ENCODE peak calls at places on chromosome 16, in five cellular contexts. S, H, C, N and J are unnamed samples.

GRCh38 chr16:86826931-86827330 is 248.6 kb downstream of the FOXL1 start:
- DNase-seq in C (no peak), S (no peak), N (no peak), H (no peak), J (no peak)

GRCh38 chr16:87706278-87707000 is 59.3 kb downstream of the KLHDC4 start:
- DNase-seq in C (no peak), N (no peak), H (no peak), S (no peak), J (no peak)

GRCh38 chr16:30030011-30030685 is 923 bp downstream of the TLCD3B start:
- DNase-seq in N (no peak), S (no peak), C (no peak), H (no peak), J (no peak)

GRCh38 chr16:74466872-74467271 is 45.6 kb upstream of the CLEC18B start:
- DNase-seq in S (no peak), C (no peak), H (no peak), N (no peak), J (no peak)

GRCh38 chr16:1983544-1984346 is at the start of gene GFER:
- DNase-seq in C (peak; percentile 77), N (peak; percentile 96), H (peak; percentile 94), S (peak; percentile 89), J (peak; percentile 93)

GRCh38 chr16:52229471-52229870 is 317.5 kb downstream of the TOX3 start:
- DNase-seq in C (no peak), H (no peak), S (no peak), N (no peak), J (no peak)

GRCh38 chr16:78129349-78129748 is 29.9 kb downstream of the WWOX start:
- DNase-seq in N (no peak), S (peak; percentile 11), H (no peak), C (no peak), J (no peak)

GRCh38 chr16:87778476-87778829 is 12.7 kb upstream of the KLHDC4 start:
- DNase-seq in C (no peak), N (no peak), H (no peak), S (no peak), J (no peak)

GRCh38 chr16:1543085-1543896 is 9.8 kb downstream of the TMEM204 start:
- DNase-seq in H (peak; percentile 93), N (peak; percentile 92), S (peak; percentile 87), C (no peak), J (peak; percentile 77)

GRCh38 chr16:1108299-1109252 is 12.5 kb upstream of the C1QTNF8 start:
- DNase-seq in N (peak; percentile 11), C (no peak), H (no peak), S (peak; percentile 10), J (no peak)

GRCh38 chr16:27273670-27274522 is 5.3 kb upstream of the NSMCE1 start:
- DNase-seq in C (no peak), N (no peak), H (peak; percentile 58), S (peak; percentile 86), J (peak; percentile 83)

GRCh38 chr16:70751593-70751992 is 49.4 kb downstream of the VAC14 start:
- DNase-seq in N (no peak), S (no peak), H (no peak), C (no peak), J (no peak)
- H3K4me3 ChIP-seq in N (no peak overlapping the region), S (no peak overlapping the region), H (no peak overlapping the region), C (no peak overlapping the region), J (no peak overlapping the region)

DNA sequence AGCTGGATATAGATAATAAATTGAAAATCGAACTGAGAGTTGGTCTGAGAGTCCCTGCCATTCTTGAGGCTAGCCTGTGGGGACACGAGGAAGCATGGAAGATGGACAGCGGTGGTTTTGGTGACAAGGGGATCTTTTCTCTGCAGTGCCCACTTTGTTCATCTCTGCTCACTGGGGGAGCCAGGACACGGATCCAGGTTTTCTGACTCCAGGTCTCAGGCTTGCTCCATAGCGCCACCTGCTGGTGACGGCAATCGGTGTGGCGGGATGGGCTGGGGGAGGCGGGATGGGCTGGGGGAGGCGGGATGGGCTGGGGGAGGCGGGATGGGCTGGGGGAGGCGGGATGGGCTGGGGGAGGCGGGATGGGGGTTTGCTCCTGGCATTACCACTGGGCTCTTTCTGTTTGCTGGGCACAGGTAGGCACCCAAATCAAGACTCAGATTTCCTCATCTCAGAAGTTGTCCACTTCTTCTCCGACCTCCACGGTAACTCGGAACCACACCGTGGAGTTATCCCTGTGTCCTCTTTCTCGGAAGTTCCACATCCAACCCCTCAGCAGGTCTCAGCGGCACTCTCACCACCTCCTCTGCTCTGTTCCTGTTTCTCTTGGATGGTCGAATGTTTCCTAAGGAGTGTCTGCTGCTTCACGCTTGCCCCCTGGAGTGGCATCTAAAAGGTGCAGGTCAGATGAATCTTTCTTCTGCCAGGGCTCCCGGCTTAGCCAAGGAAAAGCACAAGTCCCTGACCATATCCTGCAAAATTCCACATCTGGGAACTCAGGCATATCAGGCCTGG is 142.4 kb downstream of the CYLD start:
- DNase-seq in C (no peak), N (no peak), S (no peak), H (no peak), J (no peak)
- TF ChIP-seq CTCF in C (no peak), N (peak; percentile 20), S (no peak), H (peak; percentile 19), J (peak; percentile 15)

GRCh38 chr16:82628741-82629140 is 2.0 kb downstream of the CDH13 start:
- DNase-seq in H (no peak), S (no peak), C (no peak), N (no peak), J (no peak)
- H3K4me3 ChIP-seq in H (no peak overlapping the region), S (no peak overlapping the region), C (no peak overlapping the region), N (peak overlapping the region; percentile 71), J (peak overlapping the region; percentile 3)

GRCh38 chr16:67842509-67843342 is 606 bp downstream of the THAP11 start:
- DNase-seq in H (peak; percentile 53), C (peak; percentile 82), S (peak; percentile 45), N (peak; percentile 56), J (peak; percentile 69)
- TF ChIP-seq CTCF in H (peak; percentile 39), C (no peak), S (peak; percentile 24), N (peak; percentile 43), J (peak; percentile 55)

DNA sequence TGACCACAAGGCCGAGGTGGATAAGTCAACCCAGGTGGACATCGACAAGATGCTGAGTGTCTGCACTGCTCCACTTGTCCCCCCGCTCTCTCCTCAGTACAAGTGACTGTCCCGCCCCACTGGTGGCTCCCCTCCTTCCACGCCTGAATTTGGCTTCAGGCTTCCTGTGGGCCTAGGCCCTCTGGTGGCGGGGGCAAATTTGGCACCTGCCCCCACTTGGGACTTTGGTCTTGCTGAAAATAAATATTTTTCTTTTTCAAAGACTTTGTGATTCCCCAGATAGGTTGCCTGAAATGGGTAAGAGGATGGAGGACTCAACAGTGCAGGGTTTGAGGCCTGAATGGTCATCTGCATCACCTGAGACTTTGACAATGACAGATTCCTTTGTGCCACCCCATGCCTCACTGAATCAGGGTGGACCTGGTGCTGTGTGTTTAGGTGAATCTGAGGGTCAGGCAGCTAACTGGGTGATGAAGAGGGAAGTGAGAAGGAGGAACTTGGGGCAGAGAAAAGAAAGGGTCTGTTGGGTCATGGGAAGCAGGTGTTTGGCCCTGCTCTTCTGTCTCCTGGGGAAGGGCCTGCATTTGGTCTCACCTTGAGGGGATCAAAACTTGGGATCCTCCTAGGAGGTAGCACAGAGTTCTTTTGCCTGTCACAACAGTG is 2.0 kb downstream of the C16orf86 start:
- DNase-seq in N (no peak), S (no peak), H (no peak), C (no peak), J (no peak)
- H3K4me3 ChIP-seq in N (no peak overlapping the region), S (no peak overlapping the region), H (no peak overlapping the region), C (no peak overlapping the region), J (no peak overlapping the region)

GRCh38 chr16:60686824-60687223 is 1349.4 kb downstream of the CDH8 start:
- DNase-seq in H (no peak), C (no peak), N (no peak), S (no peak), J (no peak)
- TF ChIP-seq CTCF in H (no peak), C (no peak), N (no peak), S (no peak), J (no peak)

DNA sequence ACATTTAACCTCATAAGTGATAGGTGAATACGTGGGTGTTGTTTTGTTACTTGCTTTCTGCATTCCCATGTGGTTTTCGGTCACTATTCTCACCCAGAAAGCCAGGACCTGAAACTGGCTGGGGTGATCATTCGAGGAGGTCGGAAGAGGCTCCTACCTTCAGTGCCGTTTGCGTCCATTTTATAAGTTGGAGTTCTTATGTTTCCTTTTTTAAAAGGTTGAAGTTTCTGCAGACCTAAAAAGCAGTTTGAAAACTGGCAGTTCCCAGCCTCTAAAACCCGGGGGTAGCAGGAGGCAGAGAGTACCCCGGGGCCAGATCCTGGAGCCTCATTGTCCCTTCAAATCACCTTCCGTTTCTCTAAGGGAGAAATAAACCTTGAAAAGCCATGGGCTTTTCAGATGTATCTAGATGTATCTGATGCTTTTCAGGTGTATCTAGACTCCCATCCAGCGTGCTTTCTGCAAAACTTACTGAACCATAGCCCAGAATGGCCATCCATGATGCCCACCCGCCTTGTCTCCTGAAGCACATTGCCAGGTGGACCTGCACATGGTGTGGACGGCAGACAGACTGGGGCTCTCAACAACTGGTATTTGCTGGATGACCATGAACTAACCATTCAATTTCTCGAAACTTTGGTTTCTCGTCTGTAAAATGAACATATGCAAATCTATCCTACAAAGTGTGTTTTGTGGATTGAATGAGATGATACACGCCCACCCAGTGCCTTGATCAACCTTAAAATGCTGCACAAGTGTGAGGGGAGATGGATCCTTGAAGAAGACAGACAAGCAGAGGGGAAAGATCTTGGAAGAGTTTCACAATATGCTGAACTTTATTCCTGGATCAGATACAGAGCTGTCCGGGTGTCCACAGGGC is 1.3 kb downstream of the NLRC5 start:
- DNase-seq in C (no peak), N (no peak), H (no peak), S (no peak), J (no peak)
- H3K4me3 ChIP-seq in C (peak overlapping the region; percentile 98), N (peak overlapping the region; percentile 79), H (peak overlapping the region; percentile 74), S (no peak overlapping the region), J (peak overlapping the region; percentile 81)

DNA sequence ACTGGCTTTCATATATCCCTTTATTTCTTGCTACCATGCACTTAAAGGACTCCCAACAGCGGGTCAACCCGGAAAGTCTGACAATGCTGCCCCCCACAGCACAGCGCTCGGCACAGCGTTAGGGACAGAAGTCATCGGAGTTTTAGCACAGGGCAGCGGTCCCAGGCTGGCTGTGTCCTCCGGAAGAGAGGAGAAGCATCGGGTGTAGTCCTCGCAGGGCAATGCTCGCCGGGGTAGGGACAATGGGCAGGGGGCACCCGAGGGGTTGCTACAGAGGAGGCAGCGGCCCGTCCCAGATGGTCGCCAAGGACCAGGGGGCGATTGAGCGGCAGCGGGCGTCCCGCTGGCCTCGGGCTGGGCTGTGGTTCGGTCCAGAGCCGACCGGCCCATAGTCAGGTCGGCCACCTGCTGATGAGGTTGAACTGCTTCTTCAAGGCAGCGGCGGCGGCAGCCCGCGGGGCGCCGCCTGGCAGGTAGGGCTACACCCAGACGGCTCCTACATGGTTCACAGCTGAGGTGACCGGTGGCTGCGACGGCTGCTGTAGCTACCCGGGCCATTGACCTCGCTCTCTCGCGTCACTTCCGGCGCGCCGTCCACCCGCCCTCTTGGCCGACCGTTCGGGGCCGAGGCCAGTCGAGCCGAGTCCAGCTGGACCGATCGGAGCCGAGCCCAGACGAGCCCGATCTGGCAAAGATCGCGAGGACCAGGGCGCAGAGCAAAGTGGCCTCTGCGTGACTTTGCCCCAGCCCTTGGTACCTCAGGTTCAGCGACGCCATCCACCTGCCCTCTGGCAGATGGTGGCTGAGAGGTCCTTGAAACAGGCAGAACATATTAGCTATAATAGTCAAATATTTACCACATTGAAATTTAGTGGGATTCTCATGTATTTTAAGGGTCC is 4.7 kb upstream of the LCMT1 start:
- DNase-seq in C (peak; percentile 83), H (peak; percentile 86), N (peak; percentile 86), S (peak; percentile 85), J (peak; percentile 86)
- TF ChIP-seq CTCF in C (no peak), H (no peak), N (no peak), S (no peak), J (peak; percentile 34)